ENCODE peak calls at places on chromosomes 5 and 9, in four cellular contexts. T is K562, R is IMR-90, C is GM12878. H is an unnamed sample.

GRCh38 chr5:17438027-17438426 is 60.0 kb upstream of the TAF11L2 start:
- DNase-seq in R (no peak), T (no peak), C (no peak), H (no peak)

GRCh38 chr5:50441479-50441815 is 359 bp upstream of the EMB start:
- DNase-seq in C (no peak), R (no peak), T (no peak), H (no peak)

GRCh38 chr5:64299805-64300204 is 134.2 kb downstream of the RNF180 start:
- DNase-seq in R (no peak), C (no peak), T (no peak), H (no peak)

GRCh38 chr5:67267522-67268232 is 71.1 kb upstream of the CD180 start:
- DNase-seq in T (no peak), C (no peak), R (no peak), H (no peak)

GRCh38 chr9:104463864-104464263 is 40.2 kb upstream of the OR13F1 start:
- DNase-seq in C (no peak), T (no peak), R (no peak), H (no peak)

GRCh38 chr9:130860458-130861316 is 25.6 kb downstream of the ABL1 start:
- DNase-seq in R (peak; percentile 99), T (peak; percentile 95), C (no peak), H (no peak)

GRCh38 chr9:117715411-117715989 is 11.3 kb downstream of the TLR4 start:
- DNase-seq in C (no peak), T (no peak), R (no peak), H (no peak)

GRCh38 chr5:93151121-93151520 is 429.9 kb downstream of the NR2F1-AS1 start:
- DNase-seq in R (peak; percentile 60), T (no peak), C (no peak), H (no peak)

GRCh38 chr9:38671748-38672147 is 48.2 kb downstream of the FAM240B start:
- DNase-seq in T (no peak), C (peak; percentile 50), R (no peak), H (no peak)

GRCh38 chr5:1111727-1112289 is at the start of gene SLC12A7:
- DNase-seq in C (no peak), R (no peak), T (peak; percentile 50), H (peak; percentile 38)

GRCh38 chr5:19739691-19740090 is 248.3 kb downstream of the CDH18 start:
- DNase-seq in C (no peak), T (no peak), R (no peak), H (no peak)

GRCh38 chr9:16519001-16519400 is 351.5 kb downstream of the BNC2 start:
- DNase-seq in R (no peak), C (no peak), T (no peak), H (no peak)

GRCh38 chr9:129886226-129887174 is 51.2 kb downstream of the USP20 start:
- DNase-seq in T (peak; percentile 91), R (no peak), C (peak; percentile 37), H (no peak)

GRCh38 chr9:106878943-106879916 is 16.3 kb downstream of the ZNF462 start:
- DNase-seq in T (no peak), C (no peak), R (peak; percentile 99), H (peak; percentile 37)

GRCh38 chr5:17282283-17283120 is 65.1 kb downstream of the BASP1 start:
- DNase-seq in T (no peak), R (no peak), C (peak; percentile 91), H (no peak)

GRCh38 chr5:68007446-68007845 is 208.1 kb upstream of the PIK3R1 start:
- DNase-seq in C (no peak), R (peak; percentile 78), T (no peak), H (no peak)

GRCh38 chr9:112486221-112487007 is at the start of gene KIAA1958:
- DNase-seq in C (peak; percentile 40), T (peak; percentile 95), R (peak; percentile 73), H (peak; percentile 91)

GRCh38 chr5:153543288-153543687 is 52.8 kb downstream of the GRIA1 start:
- DNase-seq in R (peak; percentile 77), T (no peak), C (no peak), H (no peak)

GRCh38 chr9:14515564-14516198 is 177.6 kb downstream of the ZDHHC21 start:
- DNase-seq in C (no peak), R (no peak), T (peak; percentile 68), H (no peak)

GRCh38 chr9:87278971-87279731 is 218.5 kb upstream of the DAPK1 start:
- DNase-seq in C (no peak), T (no peak), R (peak; percentile 37), H (no peak)

GRCh38 chr5:179915406-179915935 is 7.8 kb upstream of the TBC1D9B start:
- DNase-seq in R (no peak), C (no peak), T (no peak), H (no peak)

GRCh38 chr5:24998641-24999040 is 353.9 kb upstream of the CDH10 start:
- DNase-seq in R (no peak), C (no peak), T (no peak), H (no peak)

DNA sequence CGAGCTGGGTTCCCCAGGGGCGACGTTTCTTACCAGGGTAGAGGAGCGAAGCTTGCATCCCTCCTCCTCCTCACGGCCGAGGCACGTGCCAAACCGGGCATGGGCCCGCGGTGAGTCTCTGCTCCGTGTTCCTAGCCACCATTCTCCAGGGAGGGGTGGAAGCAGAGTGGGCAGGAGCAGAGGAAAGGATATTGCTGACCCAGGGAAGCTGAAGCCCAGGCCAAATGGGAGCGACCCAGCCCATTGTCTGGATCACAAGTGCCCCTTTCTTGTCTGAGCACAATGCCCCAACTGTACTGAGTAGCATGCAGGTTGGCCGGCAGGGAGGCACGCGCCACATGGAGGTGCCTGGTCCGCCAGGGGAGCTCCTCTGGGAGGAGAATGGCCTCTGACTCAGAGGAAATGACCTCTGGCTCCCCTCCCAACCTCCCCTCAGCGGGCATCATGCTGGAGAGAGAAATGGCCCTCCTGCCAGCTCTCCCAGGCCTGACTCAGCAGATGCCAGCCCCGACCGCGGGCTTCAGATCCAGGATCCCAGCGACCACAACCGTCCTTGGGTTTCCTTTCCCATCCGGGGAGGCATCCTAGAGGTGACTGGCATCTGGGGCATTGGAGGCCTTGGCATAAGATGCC is 1.1 kb downstream of the PRR7 start:
- DNase-seq in T (no peak), R (peak; percentile 51), C (no peak), H (peak; percentile 84)
- TF ChIP-seq RCOR1 in T (no peak), R (no peak), C (no peak), H (no peak)

DNA sequence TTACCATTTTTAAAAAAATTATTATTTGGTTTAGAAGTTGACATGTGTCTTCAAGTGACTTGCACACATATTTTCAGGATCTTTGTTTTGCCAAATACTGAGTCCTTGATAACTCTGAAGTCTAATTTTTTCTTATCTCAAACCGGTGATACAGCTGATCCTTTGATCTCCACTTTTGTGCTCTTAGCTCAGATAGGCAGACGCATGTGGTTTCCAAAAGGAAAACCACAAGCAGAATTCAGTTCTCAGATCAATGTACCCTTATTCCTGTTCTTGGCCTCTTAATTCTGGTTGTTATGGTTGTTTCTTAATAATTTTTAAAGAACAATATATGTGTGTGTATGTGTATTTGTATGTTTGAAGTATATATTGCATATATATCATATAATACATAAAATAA is 238.4 kb upstream of the EDIL3 start:
- DNase-seq in R (no peak), C (no peak), T (no peak), H (no peak)
- TF ChIP-seq BHLHE40 in R (no peak), C (no peak), T (no peak), H (no peak)

GRCh38 chr9:346114-346513 is 131.4 kb downstream of the DOCK8 start:
- DNase-seq in R (no peak), T (no peak), C (no peak), H (no peak)

GRCh38 chr9:347667-348292 is 133.1 kb downstream of the DOCK8 start:
- DNase-seq in R (peak; percentile 41), C (no peak), T (peak; percentile 26), H (peak; percentile 35)

GRCh38 chr9:341634-342421 is 127.2 kb downstream of the DOCK8 start:
- DNase-seq in R (no peak), T (no peak), C (no peak), H (no peak)

GRCh38 chr9:338602-339001 is 123.9 kb downstream of the DOCK8 start:
- DNase-seq in R (no peak), C (no peak), T (no peak), H (no peak)

GRCh38 chr9:343773-344172 is 129.1 kb downstream of the DOCK8 start:
- DNase-seq in C (no peak), T (no peak), R (no peak), H (no peak)
- TF ChIP-seq RCOR1 in C (no peak), T (no peak), R (no peak), H (no peak)

DNA sequence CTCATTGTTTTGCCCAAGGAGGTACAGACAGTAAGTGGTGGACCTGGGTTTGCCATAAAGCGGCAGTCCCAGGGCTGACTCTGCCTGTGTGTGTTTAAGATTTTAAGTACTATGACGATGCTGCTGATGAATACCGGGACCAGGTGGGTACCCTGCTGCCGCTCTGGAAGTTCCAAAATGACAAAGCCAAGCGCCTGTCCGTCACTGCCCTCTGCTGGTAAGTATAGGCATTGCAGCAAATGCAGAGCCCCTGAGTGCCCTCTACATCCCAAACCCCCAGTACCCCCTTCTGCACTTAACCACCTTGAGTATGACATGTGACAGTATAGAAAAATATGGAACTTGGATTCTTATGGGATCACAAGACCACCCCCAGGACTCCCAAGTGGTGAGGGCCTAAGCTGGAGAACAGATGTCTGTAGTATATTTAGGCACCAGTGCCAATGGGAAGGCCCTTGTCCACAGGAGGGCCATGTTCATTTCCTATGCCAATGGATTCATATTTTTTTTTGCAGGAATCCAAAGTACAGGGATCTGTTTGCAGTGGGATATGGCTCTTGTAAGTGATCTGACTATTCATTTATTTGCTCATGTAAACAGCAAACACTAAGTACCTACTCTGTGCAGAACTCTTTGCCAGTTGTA is 22.0 kb downstream of the ENHO start:
- DNase-seq in R (peak; percentile 19), T (peak; percentile 60), C (no peak), H (peak; percentile 73)
- TF ChIP-seq BHLHE40 in R (no peak), T (no peak), C (no peak), H (no peak)

GRCh38 chr5:137392261-137392660 is 106.9 kb downstream of the SPOCK1 start:
- DNase-seq in C (no peak), T (no peak), R (no peak), H (no peak)

GRCh38 chr5:137398751-137399150 is 100.4 kb downstream of the SPOCK1 start:
- DNase-seq in R (no peak), T (no peak), C (no peak), H (no peak)

GRCh38 chr5:137393196-137393993 is 105.7 kb downstream of the SPOCK1 start:
- DNase-seq in C (no peak), R (no peak), T (no peak), H (no peak)

GRCh38 chr5:137398175-137398574 is 101.0 kb downstream of the SPOCK1 start:
- DNase-seq in C (no peak), R (no peak), T (no peak), H (no peak)

GRCh38 chr5:137395011-137395755 is 103.9 kb downstream of the SPOCK1 start:
- DNase-seq in C (no peak), R (peak; percentile 26), T (no peak), H (no peak)
- TF ChIP-seq RCOR1 in C (no peak), R (no peak), T (no peak), H (no peak)